ENCODE peak calls at places on chromosomes 1 and 21, in five cellular contexts. U, S, H, J and R are unnamed samples.

GRCh38 chr1:6365047-6365446 is 28.5 kb downstream of the ACOT7 start:
- DNase-seq in U (no peak), S (no peak), H (no peak), J (no peak), R (no peak)

GRCh38 chr1:241499910-241500309 is 19.6 kb downstream of the FH start:
- DNase-seq in U (no peak), S (peak), H (peak), J (no peak), R (no peak)

GRCh38 chr1:109370712-109371270 is 26.9 kb downstream of the SORT1 start:
- DNase-seq in U (no peak), S (peak), H (peak), J (no peak), R (no peak)

GRCh38 chr1:232709339-232709738 is 79.4 kb upstream of the SIPA1L2 start:
- DNase-seq in U (no peak), S (peak), H (peak), J (no peak), R (no peak)

GRCh38 chr1:33222381-33222780 is 33.9 kb upstream of the ZNF362 start:
- DNase-seq in U (no peak), S (no peak), H (no peak), J (no peak), R (no peak)

GRCh38 chr21:44370027-44370735 is 16.8 kb downstream of the TRPM2 start:
- DNase-seq in U (peak), S (peak), H (peak), J (peak), R (no peak)

GRCh38 chr1:106952766-106953165 is 103.7 kb upstream of the PRMT6 start:
- DNase-seq in U (no peak), S (no peak), H (no peak), J (no peak), R (no peak)

GRCh38 chr1:19651141-19651737 is 7.1 kb downstream of the NBL1 start:
- DNase-seq in U (peak), S (no peak), H (peak), J (no peak), R (no peak)

GRCh38 chr21:14616303-14617039 is 70.4 kb upstream of the SAMSN1 start:
- DNase-seq in U (no peak), S (no peak), H (no peak), J (no peak), R (no peak)

GRCh38 chr21:42199488-42200463 is 19.2 kb upstream of the ABCG1 start:
- DNase-seq in U (no peak), S (peak), H (peak), J (peak), R (no peak)